ENCODE peak calls at places on chromosomes 5 and 9, in six cellular contexts. N is adipocyte, J is hippocampal formation, T is body of pancreas, O is AG20443, Y is Right ventricle myocardium inferior. E is an unnamed sample.

GRCh38 chr5:112084149-112084548 is 327.2 kb upstream of the NREP start:
- DNase-seq in T (no peak), Y (no peak), O (no peak), N (no peak), J (no peak), E (no peak)

GRCh38 chr9:2816476-2817141 is 27.3 kb downstream of the PUM3 start:
- DNase-seq in N (peak), Y (no peak), J (no peak), T (peak), O (no peak), E (no peak)

GRCh38 chr5:61055434-61056006 is 106.7 kb downstream of the SMIM15 start:
- DNase-seq in N (peak), O (peak), J (peak), Y (no peak), T (no peak), E (peak)

GRCh38 chr5:106545325-106545724 is 1125.4 kb downstream of the EFNA5 start:
- DNase-seq in J (no peak), Y (no peak), N (no peak), O (no peak), T (no peak), E (no peak)

GRCh38 chr5:82821978-82822927 is 254.9 kb downstream of the TMEM167A start:
- DNase-seq in N (peak), T (no peak), Y (no peak), J (no peak), O (no peak), E (no peak)

GRCh38 chr9:109517798-109518435 is 19.8 kb upstream of the PTPN3 start:
- DNase-seq in N (no peak), T (peak), J (no peak), O (no peak), Y (no peak), E (peak)

GRCh38 chr5:159135896-159136531 is 36.3 kb upstream of the EBF1 start:
- DNase-seq in T (no peak), J (no peak), O (peak), N (peak), Y (no peak), E (no peak)

GRCh38 chr5:60540855-60541805 is 158.8 kb downstream of the DEPDC1B start:
- DNase-seq in O (peak), N (peak), T (no peak), J (no peak), Y (no peak), E (no peak)

GRCh38 chr5:1288439-1289335 is 6.2 kb downstream of the TERT start:
- DNase-seq in J (no peak), Y (no peak), O (no peak), N (no peak), T (no peak), E (no peak)

GRCh38 chr5:151822141-151822540 is 50.4 kb downstream of the G3BP1 start:
- DNase-seq in N (peak), J (no peak), Y (no peak), T (no peak), O (no peak), E (no peak)

GRCh38 chr5:141001466-141001853 is 35.2 kb downstream of the PCDHAC2 start:
- DNase-seq in N (no peak), J (no peak), T (no peak), Y (no peak), O (no peak), E (no peak)

GRCh38 chr5:58759745-58760144 is 176.9 kb downstream of the RAB3C start:
- DNase-seq in T (no peak), J (no peak), Y (no peak), N (peak), O (no peak), E (peak)

GRCh38 chr5:149357370-149358293 is at the start of gene PCYOX1L:
- DNase-seq in J (peak), O (peak), T (peak), N (peak), Y (peak), E (peak)

GRCh38 chr5:148176480-148176879 is 8.1 kb downstream of the SPINK14 start:
- DNase-seq in T (no peak), Y (no peak), J (no peak), O (no peak), N (no peak), E (no peak)

GRCh38 chr9:132019702-132020101 is 60.0 kb downstream of the MED27 start:
- DNase-seq in N (no peak), T (no peak), J (no peak), Y (no peak), O (no peak), E (no peak)

GRCh38 chr5:31361906-31362900 is 168.7 kb downstream of the CDH6 start:
- DNase-seq in N (peak), J (no peak), O (peak), T (no peak), Y (no peak), E (no peak)

GRCh38 chr9:92642599-92642998 is 27.3 kb downstream of the IPPK start:
- DNase-seq in N (no peak), T (no peak), J (no peak), Y (no peak), O (no peak), E (no peak)

GRCh38 chr5:27472000-27472763 is 433.8 kb upstream of the CDH9 start:
- DNase-seq in N (peak), O (peak), T (peak), Y (no peak), J (no peak), E (no peak)

GRCh38 chr5:80141147-80141671 is 106.1 kb downstream of the THBS4 start:
- DNase-seq in J (peak), O (peak), N (peak), Y (peak), T (peak), E (peak)

GRCh38 chr5:137118629-137119028 is 380.5 kb downstream of the SPOCK1 start:
- DNase-seq in O (no peak), J (no peak), N (no peak), T (no peak), Y (no peak), E (no peak)

GRCh38 chr5:19048750-19049149 is 939.2 kb downstream of the CDH18 start:
- DNase-seq in O (no peak), T (no peak), N (no peak), J (no peak), Y (no peak), E (no peak)

GRCh38 chr9:76472925-76473324 is 13.9 kb downstream of the GCNT1 start:
- DNase-seq in N (no peak), Y (no peak), O (no peak), T (no peak), J (no peak), E (no peak)

GRCh38 chr9:19173598-19174125 is 46.4 kb upstream of the PLIN2 start:
- DNase-seq in O (no peak), T (no peak), J (no peak), Y (no peak), N (peak), E (no peak)

GRCh38 chr9:90219548-90220118 is 423.0 kb downstream of the DIRAS2 start:
- DNase-seq in Y (peak), N (no peak), T (peak), O (no peak), J (no peak), E (no peak)

GRCh38 chr5:40486437-40487270 is 193.1 kb upstream of the PTGER4 start:
- DNase-seq in T (no peak), N (no peak), O (no peak), J (no peak), Y (no peak), E (peak)

GRCh38 chr9:114774504-114774903 is 31.3 kb downstream of the TNFSF15 start:
- DNase-seq in O (no peak), Y (no peak), N (no peak), J (no peak), T (no peak), E (no peak)

GRCh38 chr9:98248737-98249474 is 6.5 kb downstream of the TBC1D2 start:
- DNase-seq in O (peak), J (no peak), N (peak), Y (peak), T (no peak), E (peak)

GRCh38 chr9:133707065-133707760 is 30.9 kb downstream of the SARDH start:
- DNase-seq in N (peak), T (no peak), O (no peak), J (no peak), Y (peak), E (no peak)

GRCh38 chr9:131696163-131696439 is 43.8 kb downstream of the RAPGEF1 start:
- DNase-seq in N (no peak), T (no peak), O (no peak), Y (no peak), J (no peak), E (no peak)

GRCh38 chr9:120490888-120491595 is 88.9 kb downstream of the CDK5RAP2 start:
- DNase-seq in J (peak), T (no peak), Y (no peak), O (peak), N (peak), E (peak)

GRCh38 chr5:159510282-159510681 is 180.0 kb upstream of the IL12B start:
- DNase-seq in Y (peak), J (no peak), O (peak), N (peak), T (no peak), E (no peak)

GRCh38 chr5:142783601-142784291 is 13.6 kb downstream of the ARHGAP26 start:
- DNase-seq in Y (no peak), J (peak), O (peak), N (no peak), T (no peak), E (peak)

GRCh38 chr5:78964889-78965288 is 20.2 kb downstream of the ARSB start:
- DNase-seq in J (peak), T (no peak), N (peak), O (peak), Y (no peak), E (peak)

GRCh38 chr5:173197375-173197891 is 37.6 kb downstream of the NKX2-5 start:
- DNase-seq in O (no peak), J (no peak), Y (no peak), T (no peak), N (no peak), E (no peak)

E was measured in pons.